ENCODE peak calls at places on chromosomes 16 and 17, in seven cellular contexts. One of them, this sample, is unnamed.

GRCh38 chr17:83147285-83147684 is 67.9 kb downstream of the METRNL start:
- DNase-seq in Peyer's patch: no peak
- DNase-seq in caudate nucleus: no peak
- DNase-seq in CD4-positive, alpha-beta T cell: no peak
- DNase-seq in colonic mucosa: no peak
- DNase-seq in esophagus muscularis mucosa: no peak
- DNase-seq in fibroblast of lung: no peak
- DNase-seq in this sample: no peak

GRCh38 chr16:10883004-10883403 is 6.0 kb downstream of the CIITA start:
- DNase-seq in colonic mucosa: no peak
- DNase-seq in CD4-positive, alpha-beta T cell: no peak
- DNase-seq in Peyer's patch: no peak
- DNase-seq in fibroblast of lung: no peak
- DNase-seq in caudate nucleus: no peak
- DNase-seq in esophagus muscularis mucosa: no peak
- DNase-seq in this sample: no peak

GRCh38 chr16:17334096-17334495 is 136.7 kb downstream of the XYLT1 start:
- DNase-seq in fibroblast of lung: peak; percentile 88
- DNase-seq in Peyer's patch: no peak
- DNase-seq in colonic mucosa: no peak
- DNase-seq in esophagus muscularis mucosa: no peak
- DNase-seq in caudate nucleus: no peak
- DNase-seq in CD4-positive, alpha-beta T cell: no peak
- DNase-seq in this sample: no peak

GRCh38 chr16:73052441-73053030 is 4.6 kb upstream of the ZFHX3 start:
- DNase-seq in Peyer's patch: no peak
- DNase-seq in esophagus muscularis mucosa: no peak
- DNase-seq in caudate nucleus: no peak
- DNase-seq in fibroblast of lung: no peak
- DNase-seq in CD4-positive, alpha-beta T cell: no peak
- DNase-seq in colonic mucosa: no peak
- DNase-seq in this sample: no peak

GRCh38 chr17:45755050-45755449 is 29.1 kb upstream of the CRHR1 start:
- DNase-seq in fibroblast of lung: no peak
- DNase-seq in esophagus muscularis mucosa: no peak
- DNase-seq in Peyer's patch: no peak
- DNase-seq in colonic mucosa: no peak
- DNase-seq in caudate nucleus: no peak
- DNase-seq in CD4-positive, alpha-beta T cell: no peak
- DNase-seq in this sample: no peak

GRCh38 chr16:60989592-60989991 is 1046.6 kb downstream of the CDH8 start:
- DNase-seq in Peyer's patch: no peak
- DNase-seq in CD4-positive, alpha-beta T cell: no peak
- DNase-seq in esophagus muscularis mucosa: no peak
- DNase-seq in colonic mucosa: no peak
- DNase-seq in caudate nucleus: no peak
- DNase-seq in fibroblast of lung: peak; percentile 1
- DNase-seq in this sample: no peak

GRCh38 chr16:56985288-56985961 is 3.9 kb upstream of the NLRC5 start:
- DNase-seq in fibroblast of lung: peak; percentile 88
- DNase-seq in Peyer's patch: no peak
- DNase-seq in esophagus muscularis mucosa: no peak
- DNase-seq in CD4-positive, alpha-beta T cell: no peak
- DNase-seq in caudate nucleus: no peak
- DNase-seq in colonic mucosa: peak; percentile 76
- DNase-seq in this sample: no peak

GRCh38 chr17:43517615-43518386 is 28.3 kb downstream of the ETV4 start:
- DNase-seq in Peyer's patch: no peak
- DNase-seq in colonic mucosa: no peak
- DNase-seq in caudate nucleus: no peak
- DNase-seq in fibroblast of lung: peak; percentile 63
- DNase-seq in esophagus muscularis mucosa: no peak
- DNase-seq in CD4-positive, alpha-beta T cell: no peak
- DNase-seq in this sample: no peak

GRCh38 chr16:67213197-67214019 is 13.5 kb upstream of the TMEM208 start:
- DNase-seq in caudate nucleus: no peak
- DNase-seq in colonic mucosa: no peak
- DNase-seq in esophagus muscularis mucosa: no peak
- DNase-seq in fibroblast of lung: no peak
- DNase-seq in CD4-positive, alpha-beta T cell: no peak
- DNase-seq in Peyer's patch: no peak
- DNase-seq in this sample: no peak

GRCh38 chr17:61551255-61551742 is 39.7 kb downstream of the NACA2 start:
- DNase-seq in colonic mucosa: no peak
- DNase-seq in Peyer's patch: no peak
- DNase-seq in caudate nucleus: no peak
- DNase-seq in fibroblast of lung: peak; percentile 37
- DNase-seq in esophagus muscularis mucosa: no peak
- DNase-seq in CD4-positive, alpha-beta T cell: no peak
- DNase-seq in this sample: no peak

GRCh38 chr16:21645261-21645721 is 7.1 kb downstream of the IGSF6 start:
- DNase-seq in CD4-positive, alpha-beta T cell: peak; percentile 50
- DNase-seq in fibroblast of lung: no peak
- DNase-seq in Peyer's patch: peak; percentile 40
- DNase-seq in caudate nucleus: no peak
- DNase-seq in esophagus muscularis mucosa: no peak
- DNase-seq in colonic mucosa: no peak
- DNase-seq in this sample: no peak

GRCh38 chr17:32833526-32833925 is 43.4 kb downstream of the MYO1D start:
- DNase-seq in CD4-positive, alpha-beta T cell: no peak
- DNase-seq in esophagus muscularis mucosa: no peak
- DNase-seq in fibroblast of lung: no peak
- DNase-seq in colonic mucosa: no peak
- DNase-seq in caudate nucleus: no peak
- DNase-seq in Peyer's patch: no peak
- DNase-seq in this sample: no peak

GRCh38 chr17:38465420-38466345 is 37.4 kb downstream of the ARHGAP23 start:
- DNase-seq in CD4-positive, alpha-beta T cell: no peak
- DNase-seq in caudate nucleus: no peak
- DNase-seq in colonic mucosa: no peak
- DNase-seq in Peyer's patch: no peak
- DNase-seq in esophagus muscularis mucosa: no peak
- DNase-seq in fibroblast of lung: peak; percentile 84
- DNase-seq in this sample: no peak

GRCh38 chr16:25411376-25412081 is 153.9 kb upstream of the ZKSCAN2 start:
- DNase-seq in caudate nucleus: no peak
- DNase-seq in Peyer's patch: no peak
- DNase-seq in colonic mucosa: no peak
- DNase-seq in esophagus muscularis mucosa: no peak
- DNase-seq in CD4-positive, alpha-beta T cell: no peak
- DNase-seq in fibroblast of lung: no peak
- DNase-seq in this sample: no peak

GRCh38 chr17:2095536-2095910 is 40.6 kb downstream of the HIC1 start:
- DNase-seq in CD4-positive, alpha-beta T cell: no peak
- DNase-seq in fibroblast of lung: no peak
- DNase-seq in Peyer's patch: no peak
- DNase-seq in caudate nucleus: no peak
- DNase-seq in esophagus muscularis mucosa: no peak
- DNase-seq in colonic mucosa: no peak
- DNase-seq in this sample: no peak
- H3K27ac ChIP-seq in CD4-positive, alpha-beta T cell: no peak overlapping the region
- H3K27ac ChIP-seq in fibroblast of lung: no peak overlapping the region
- H3K27ac ChIP-seq in Peyer's patch: no peak overlapping the region
- H3K27ac ChIP-seq in caudate nucleus: no peak overlapping the region
- H3K27ac ChIP-seq in esophagus muscularis mucosa: no peak overlapping the region
- H3K27ac ChIP-seq in colonic mucosa: no peak overlapping the region
- H3K27ac ChIP-seq in this sample: no peak overlapping the region

GRCh38 chr17:11719852-11720251 is 121.6 kb downstream of the DNAH9 start:
- DNase-seq in fibroblast of lung: no peak
- DNase-seq in esophagus muscularis mucosa: peak; percentile 60
- DNase-seq in Peyer's patch: no peak
- DNase-seq in colonic mucosa: no peak
- DNase-seq in caudate nucleus: no peak
- DNase-seq in CD4-positive, alpha-beta T cell: no peak
- DNase-seq in this sample: no peak

GRCh38 chr17:11719203-11719602 is 120.9 kb downstream of the DNAH9 start:
- DNase-seq in fibroblast of lung: no peak
- DNase-seq in CD4-positive, alpha-beta T cell: no peak
- DNase-seq in caudate nucleus: no peak
- DNase-seq in colonic mucosa: no peak
- DNase-seq in Peyer's patch: no peak
- DNase-seq in esophagus muscularis mucosa: peak; percentile 45
- DNase-seq in this sample: no peak

DNA sequence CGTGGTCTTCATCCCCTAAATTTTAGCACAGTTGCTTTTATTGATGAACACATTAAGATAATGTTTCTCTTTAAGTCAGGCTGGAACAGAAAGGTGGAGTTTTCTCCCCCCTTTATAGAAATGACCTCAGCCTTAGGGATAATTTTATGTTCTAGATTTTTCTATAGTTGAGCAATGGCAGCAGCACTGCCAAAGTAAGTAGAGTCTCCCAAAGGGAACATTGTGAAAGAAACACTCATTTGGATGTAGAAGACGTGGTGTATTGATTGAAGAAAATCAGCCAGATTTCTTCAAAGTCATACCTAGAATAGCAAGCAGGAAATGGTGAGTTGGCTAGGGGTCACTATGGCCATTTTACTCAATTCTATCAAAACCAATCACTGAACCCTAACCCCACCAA is 122.5 kb downstream of the DNAH9 start:
- DNase-seq in Peyer's patch: no peak
- DNase-seq in esophagus muscularis mucosa: peak; percentile 21
- DNase-seq in CD4-positive, alpha-beta T cell: no peak
- DNase-seq in caudate nucleus: no peak
- DNase-seq in colonic mucosa: no peak
- DNase-seq in fibroblast of lung: no peak
- DNase-seq in this sample: no peak
- H3K27ac ChIP-seq in Peyer's patch: no peak overlapping the region
- H3K27ac ChIP-seq in esophagus muscularis mucosa: no peak overlapping the region
- H3K27ac ChIP-seq in CD4-positive, alpha-beta T cell: no peak overlapping the region
- H3K27ac ChIP-seq in caudate nucleus: no peak overlapping the region
- H3K27ac ChIP-seq in colonic mucosa: no peak overlapping the region
- H3K27ac ChIP-seq in fibroblast of lung: no peak overlapping the region
- H3K27ac ChIP-seq in this sample: no peak overlapping the region

GRCh38 chr17:81580481-81580880 is 28.3 kb upstream of the FAAP100 start:
- DNase-seq in CD4-positive, alpha-beta T cell: no peak
- DNase-seq in esophagus muscularis mucosa: no peak
- DNase-seq in colonic mucosa: no peak
- DNase-seq in Peyer's patch: no peak
- DNase-seq in fibroblast of lung: no peak
- DNase-seq in caudate nucleus: no peak
- DNase-seq in this sample: no peak

GRCh38 chr17:81583589-81584337 is 31.6 kb upstream of the FAAP100 start:
- DNase-seq in CD4-positive, alpha-beta T cell: no peak
- DNase-seq in Peyer's patch: no peak
- DNase-seq in fibroblast of lung: no peak
- DNase-seq in colonic mucosa: no peak
- DNase-seq in esophagus muscularis mucosa: no peak
- DNase-seq in caudate nucleus: no peak
- DNase-seq in this sample: no peak

GRCh38 chr17:81581758-81582157 is 29.6 kb upstream of the FAAP100 start:
- DNase-seq in CD4-positive, alpha-beta T cell: no peak
- DNase-seq in fibroblast of lung: no peak
- DNase-seq in caudate nucleus: no peak
- DNase-seq in colonic mucosa: no peak
- DNase-seq in esophagus muscularis mucosa: no peak
- DNase-seq in Peyer's patch: no peak
- DNase-seq in this sample: no peak

GRCh38 chr17:81582769-81583168 is 30.6 kb upstream of the FAAP100 start:
- DNase-seq in caudate nucleus: no peak
- DNase-seq in Peyer's patch: no peak
- DNase-seq in esophagus muscularis mucosa: no peak
- DNase-seq in CD4-positive, alpha-beta T cell: no peak
- DNase-seq in colonic mucosa: no peak
- DNase-seq in fibroblast of lung: no peak
- DNase-seq in this sample: no peak

GRCh38 chr17:81582341-81582740 is 30.2 kb upstream of the FAAP100 start:
- DNase-seq in esophagus muscularis mucosa: no peak
- DNase-seq in Peyer's patch: no peak
- DNase-seq in CD4-positive, alpha-beta T cell: no peak
- DNase-seq in caudate nucleus: no peak
- DNase-seq in colonic mucosa: no peak
- DNase-seq in fibroblast of lung: peak; percentile 83
- DNase-seq in this sample: no peak
- H3K27ac ChIP-seq in esophagus muscularis mucosa: no peak overlapping the region
- H3K27ac ChIP-seq in Peyer's patch: no peak overlapping the region
- H3K27ac ChIP-seq in CD4-positive, alpha-beta T cell: no peak overlapping the region
- H3K27ac ChIP-seq in caudate nucleus: no peak overlapping the region
- H3K27ac ChIP-seq in colonic mucosa: no peak overlapping the region
- H3K27ac ChIP-seq in fibroblast of lung: peak overlapping the region; percentile 42
- H3K27ac ChIP-seq in this sample: no peak overlapping the region

GRCh38 chr17:2418572-2418971 is 17.7 kb upstream of the MNT start:
- DNase-seq in Peyer's patch: no peak
- DNase-seq in CD4-positive, alpha-beta T cell: peak; percentile 21
- DNase-seq in esophagus muscularis mucosa: no peak
- DNase-seq in fibroblast of lung: no peak
- DNase-seq in colonic mucosa: no peak
- DNase-seq in caudate nucleus: no peak
- DNase-seq in this sample: no peak
- H3K27ac ChIP-seq in Peyer's patch: peak overlapping the region; percentile 48
- H3K27ac ChIP-seq in CD4-positive, alpha-beta T cell: no peak overlapping the region
- H3K27ac ChIP-seq in esophagus muscularis mucosa: peak overlapping the region; percentile 74
- H3K27ac ChIP-seq in fibroblast of lung: peak overlapping the region; percentile 30
- H3K27ac ChIP-seq in colonic mucosa: peak overlapping the region; percentile 15
- H3K27ac ChIP-seq in caudate nucleus: no peak overlapping the region
- H3K27ac ChIP-seq in this sample: no peak overlapping the region